ENCODE peak calls at places on chromosomes 11 and 22, in six cellular contexts. W is body of pancreas, N is ovary, L is adrenal gland, K is psoas muscle, C is spleen. H is an unnamed sample. For H3K36me3, the result is how much of the 10 kb centered on the place peaks cover.

GRCh38 chr22:44804327-44804726 is 52.0 kb downstream of the ARHGAP8 start:
- DNase-seq in L (no peak), K (no peak), C (no peak), N (no peak), W (no peak), H (no peak)

GRCh38 chr11:76314741-76315090 is 66.2 kb downstream of the THAP12 start:
- DNase-seq in N (no peak), L (no peak), K (no peak), C (no peak), W (no peak), H (peak)

GRCh38 chr11:119479685-119480275 is 56.8 kb upstream of the THY1 start:
- DNase-seq in L (peak), K (no peak), W (no peak), N (no peak), C (no peak), H (peak)

GRCh38 chr22:22818861-22819855 is 68.5 kb upstream of the IGLL5 start:
- DNase-seq in N (no peak), K (no peak), L (no peak), W (no peak), C (peak), H (no peak)

GRCh38 chr11:105968021-105968697 is 53.9 kb downstream of the MSANTD4 start:
- DNase-seq in L (no peak), K (no peak), N (no peak), C (no peak), W (no peak), H (no peak)

GRCh38 chr22:25702046-25702445 is 39.9 kb upstream of the MYO18B start:
- DNase-seq in L (no peak), C (no peak), W (no peak), N (no peak), K (no peak), H (no peak)

GRCh38 chr22:39087881-39088687 is 9.0 kb upstream of the APOBEC3H start:
- DNase-seq in K (no peak), N (peak), W (no peak), L (peak), C (peak), H (peak)

GRCh38 chr11:64703048-64703447 is 19.9 kb downstream of the NRXN2 start:
- DNase-seq in L (no peak), N (no peak), W (no peak), K (no peak), C (no peak), H (no peak)

GRCh38 chr11:36153581-36153980 is 135.6 kb downstream of the COMMD9 start:
- DNase-seq in L (no peak), N (no peak), C (no peak), K (no peak), W (no peak), H (no peak)

GRCh38 chr22:50505276-50505775 is 2.2 kb downstream of the LMF2 start:
- DNase-seq in C (peak), W (no peak), N (no peak), L (no peak), K (no peak), H (no peak)

GRCh38 chr22:50502628-50503474 is 4.7 kb downstream of the LMF2 start:
- DNase-seq in K (no peak), N (no peak), C (no peak), W (no peak), L (no peak), H (no peak)

GRCh38 chr22:50505776-50506610 is 1.5 kb downstream of the LMF2 start:
- DNase-seq in N (peak), C (peak), L (no peak), K (no peak), W (peak), H (no peak)

GRCh38 chr22:50503475-50504145 is 3.9 kb downstream of the LMF2 start:
- DNase-seq in W (no peak), N (no peak), L (no peak), K (no peak), C (no peak), H (peak)

GRCh38 chr22:50504245-50505211 is 3.0 kb downstream of the LMF2 start:
- DNase-seq in K (no peak), C (peak), W (peak), L (no peak), N (no peak), H (no peak)
- H3K4me3 ChIP-seq in K (no peak), C (no peak), W (no peak), L (no peak), N (no peak), H (no peak)

GRCh38 chr22:38069372-38070249 is 12.4 kb downstream of the PICK1 start:
- DNase-seq in N (no peak), K (peak), L (no peak), W (no peak), C (no peak), H (peak)
- TF ChIP-seq CTCF in N (peak), K (peak), L (peak), W (no peak), C (no peak), H (peak)

GRCh38 chr11:43895601-43896000 is 15.0 kb downstream of the ALKBH3 start:
- DNase-seq in L (no peak), K (no peak), W (no peak), N (no peak), C (no peak), H (no peak)

GRCh38 chr11:43894546-43894945 is 13.9 kb downstream of the ALKBH3 start:
- DNase-seq in W (no peak), C (no peak), N (no peak), K (no peak), L (no peak), H (no peak)

GRCh38 chr11:43898574-43898973 is 17.9 kb downstream of the ALKBH3 start:
- DNase-seq in W (no peak), C (no peak), L (no peak), K (no peak), N (no peak), H (no peak)

GRCh38 chr11:43903086-43903485 is 22.5 kb downstream of the ALKBH3 start:
- DNase-seq in W (no peak), C (no peak), K (no peak), L (no peak), N (no peak), H (no peak)

GRCh38 chr11:43899094-43899493 is 18.5 kb downstream of the ALKBH3 start:
- DNase-seq in L (no peak), C (no peak), N (no peak), W (no peak), K (no peak), H (no peak)
- H3K36me3 ChIP-seq in L (under half), C (under half), N (under half), W (under half), K (under half), H (under half)

DNA sequence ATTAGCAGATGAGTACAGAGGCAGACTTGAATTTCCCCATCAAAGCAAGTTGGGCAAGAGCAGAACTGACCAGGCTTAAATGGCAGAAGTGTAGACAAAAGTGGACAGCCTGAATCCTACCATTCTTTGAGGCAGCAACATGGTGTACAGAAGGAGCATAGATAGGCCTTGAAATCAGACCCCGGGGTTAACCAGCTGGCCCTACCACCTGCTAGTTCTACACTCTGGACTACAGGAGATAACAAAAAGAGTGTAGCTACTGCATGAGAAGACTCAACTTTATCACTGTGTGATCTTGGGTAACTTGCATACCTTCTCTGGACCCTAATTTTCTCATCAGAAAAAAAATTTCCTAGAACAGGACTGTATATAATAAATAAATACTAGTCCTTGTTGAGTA is 427.5 kb upstream of the CADM1 start:
- DNase-seq in W (no peak), N (no peak), C (no peak), K (no peak), L (no peak), H (no peak)
- H3K4me3 ChIP-seq in W (no peak), N (no peak), C (no peak), K (no peak), L (no peak), H (no peak)

GRCh38 chr11:44464741-44465140 is 100.7 kb upstream of the CD82 start:
- DNase-seq in K (no peak), N (no peak), C (no peak), L (no peak), W (no peak), H (no peak)
- TF ChIP-seq CTCF in K (no peak), N (no peak), C (no peak), L (no peak), W (no peak), H (peak)

GRCh38 chr22:50445071-50445879 is 29.6 kb downstream of the SBF1 start:
- DNase-seq in L (no peak), N (no peak), W (no peak), K (peak), C (no peak), H (no peak)
- H3K36me3 ChIP-seq in L (under half), N (under half), W (under half), K (under half), C (under half), H (under half)

GRCh38 chr11:67614730-67615454 is 8.2 kb downstream of the NDUFV1 start:
- DNase-seq in N (no peak), K (no peak), C (peak), L (no peak), W (peak), H (no peak)
- H3K4me3 ChIP-seq in N (no peak), K (no peak), C (no peak), L (no peak), W (no peak), H (no peak)

DNA sequence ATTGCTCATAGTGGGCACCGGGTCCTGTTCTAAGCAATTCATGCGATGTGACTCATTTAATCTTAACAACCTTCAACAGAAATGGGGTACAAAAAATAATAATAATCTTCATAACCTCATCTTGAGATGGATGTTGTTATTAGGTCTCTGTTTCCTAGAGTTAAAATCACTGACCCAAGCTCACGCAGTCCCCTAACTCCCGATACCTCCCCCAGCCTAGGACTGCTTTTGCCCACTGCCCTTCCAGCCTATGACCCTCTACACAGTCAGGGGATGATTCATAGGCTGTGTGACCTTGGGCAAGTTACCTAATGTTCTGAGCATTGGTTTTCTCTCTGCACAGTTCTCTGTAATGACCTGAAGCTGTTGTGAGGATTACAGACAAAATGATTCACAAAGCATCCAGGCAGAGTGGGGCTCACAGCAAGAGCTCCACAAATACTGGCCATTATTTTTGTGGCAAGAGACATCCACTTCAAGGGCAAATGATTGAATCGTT is 19.9 kb downstream of the MTFP1 start:
- DNase-seq in K (no peak), C (no peak), N (no peak), L (peak), W (no peak), H (no peak)
- TF ChIP-seq CTCF in K (no peak), C (no peak), N (no peak), L (peak), W (no peak), H (peak)

H was measured in endodermal cell.